ENCODE peak calls at places on chromosomes 5 and 9, in ten cellular contexts. D is NCI-H345, I is amygdala, V is mesendoderm, K is Peyer's patch, M is NCI-H446 treated with DMSO at 0.1 percent for 48 hours, A is dermis blood vessel endothelial cell, X is NCI-H1930, P is NCI-H460, J is myocyte. C is an unnamed sample.
A peak's percentile ranks its signal among the peaks of the same experiment; 100 is the strongest.

GRCh38 chr5:114430532-114430931 is 68.7 kb downstream of the KCNN2 start:
- DNase-seq in I (no peak), A (no peak), V (no peak), J (no peak), M (no peak), P (no peak), X (no peak), D (no peak), K (no peak), C (no peak)

GRCh38 chr5:10745133-10745532 is 15.9 kb downstream of the DAP start:
- DNase-seq in K (no peak), M (no peak), A (no peak), X (no peak), D (no peak), P (no peak), I (no peak), J (peak; percentile 49), V (peak; percentile 39), C (no peak)

GRCh38 chr5:174876-175465 is 16.3 kb upstream of the LRRC14B start:
- DNase-seq in P (no peak), I (no peak), K (no peak), M (no peak), X (no peak), A (no peak), V (no peak), D (no peak), J (no peak), C (no peak)

GRCh38 chr5:154236459-154237375 is 46.2 kb downstream of the GALNT10 start:
- DNase-seq in I (no peak), D (no peak), A (no peak), M (no peak), J (no peak), V (no peak), X (no peak), K (no peak), P (no peak), C (no peak)

GRCh38 chr9:137276757-137277328 is 683 bp upstream of the TOR4A start:
- DNase-seq in K (peak; percentile 59), P (peak; percentile 40), D (no peak), A (peak; percentile 61), X (no peak), J (peak; percentile 71), M (no peak), I (no peak), V (peak; percentile 84), C (no peak)

GRCh38 chr9:94941211-94941875 is 214.8 kb downstream of the AOPEP start:
- DNase-seq in P (no peak), I (no peak), J (peak; percentile 35), M (no peak), V (no peak), A (peak; percentile 86), K (no peak), X (no peak), D (no peak), C (no peak)

GRCh38 chr9:36091028-36091953 is 45.2 kb upstream of the GLIPR2 start:
- DNase-seq in V (peak; percentile 85), A (peak; percentile 88), P (no peak), M (no peak), J (peak; percentile 63), X (no peak), D (no peak), I (no peak), K (no peak), C (no peak)

GRCh38 chr9:5269249-5269715 is 35.2 kb downstream of the RLN2 start:
- DNase-seq in J (no peak), D (no peak), P (no peak), V (peak; percentile 97), M (no peak), K (no peak), A (peak; percentile 96), I (no peak), X (no peak), C (no peak)

GRCh38 chr9:32251539-32251938 is 132.9 kb upstream of the ACO1 start:
- DNase-seq in K (no peak), A (peak; percentile 64), I (no peak), V (peak; percentile 75), J (peak; percentile 77), M (peak; percentile 70), P (peak; percentile 60), D (peak; percentile 74), X (peak; percentile 14), C (no peak)

GRCh38 chr5:90096415-90097081 is 313.0 kb downstream of the CETN3 start:
- DNase-seq in D (no peak), M (no peak), V (peak; percentile 87), J (peak; percentile 63), K (no peak), I (no peak), A (no peak), X (no peak), P (peak; percentile 71), C (no peak)

GRCh38 chr9:34382879-34383278 is 6.2 kb upstream of the MYORG start:
- DNase-seq in P (no peak), V (no peak), K (no peak), A (no peak), J (no peak), X (no peak), M (no peak), D (no peak), I (no peak), C (no peak)

GRCh38 chr5:144236479-144236878 is 65.8 kb downstream of the KCTD16 start:
- DNase-seq in M (no peak), A (no peak), J (no peak), K (no peak), P (no peak), I (no peak), X (no peak), V (peak; percentile 6), D (no peak), C (no peak)

GRCh38 chr5:169980418-169981053 is at the start of gene INSYN2B:
- DNase-seq in X (peak; percentile 30), M (no peak), I (peak; percentile 41), J (peak; percentile 93), D (peak; percentile 27), V (peak; percentile 97), K (no peak), P (peak; percentile 79), A (peak; percentile 94), C (peak; percentile 84)

GRCh38 chr9:74770508-74771261 is 117.0 kb downstream of the TRPM6 start:
- DNase-seq in A (peak; percentile 25), J (peak; percentile 9), P (peak; percentile 67), K (peak; percentile 18), V (peak; percentile 83), D (no peak), X (no peak), I (no peak), M (peak; percentile 11), C (peak; percentile 25)

GRCh38 chr5:65961644-65962043 is 35.3 kb downstream of the ERBIN start:
- DNase-seq in J (peak; percentile 19), K (no peak), A (peak; percentile 33), I (no peak), P (no peak), V (peak; percentile 22), M (no peak), X (no peak), D (no peak), C (no peak)

GRCh38 chr5:35319231-35320002 is 89.1 kb upstream of the PRLR start:
- DNase-seq in V (no peak), K (peak; percentile 48), A (no peak), D (no peak), X (no peak), P (no peak), J (peak; percentile 25), I (no peak), M (no peak), C (no peak)

GRCh38 chr9:125432715-125433385 is 171.2 kb downstream of the GAPVD1 start:
- DNase-seq in M (no peak), D (no peak), A (no peak), K (no peak), V (no peak), J (no peak), I (no peak), X (no peak), P (no peak), C (no peak)

GRCh38 chr5:151571270-151572173 is 19.6 kb downstream of the FAT2 start:
- DNase-seq in I (no peak), M (no peak), X (no peak), K (no peak), P (no peak), D (no peak), J (no peak), A (no peak), V (no peak), C (no peak)

GRCh38 chr5:1411099-1411498 is 34.1 kb downstream of the SLC6A3 start:
- DNase-seq in A (no peak), X (no peak), J (no peak), I (no peak), V (no peak), P (no peak), D (no peak), K (no peak), M (no peak), C (no peak)